ENCODE peak calls at places on chromosomes 2 and 18, in six cellular contexts. L is prostate gland, P is heart left ventricle, W is H9, M is sigmoid colon, X is osteocyte. V is an unnamed sample.

GRCh38 chr2:147198651-147199171 is 646.1 kb upstream of the ACVR2A start:
- DNase-seq in M (no peak), P (no peak), X (no peak), L (no peak), W (no peak), V (peak; percentile 51)

GRCh38 chr18:73944715-73945114 is 202.9 kb downstream of the FBXO15 start:
- DNase-seq in P (no peak), X (peak; percentile 5), W (no peak), L (no peak), M (no peak), V (no peak)

GRCh38 chr2:178733975-178734374 is 73.2 kb downstream of the TTN start:
- DNase-seq in L (no peak), M (no peak), W (no peak), X (no peak), P (no peak), V (no peak)

GRCh38 chr2:38959938-38960608 is 70.4 kb downstream of the ARHGEF33 start:
- DNase-seq in L (peak; percentile 55), X (no peak), M (peak; percentile 87), W (peak; percentile 85), P (peak; percentile 82), V (peak; percentile 85)

GRCh38 chr18:39702888-39703287 is 2137.3 kb upstream of the CELF4 start:
- DNase-seq in L (no peak), M (no peak), W (no peak), X (no peak), P (no peak), V (no peak)

GRCh38 chr2:104701471-104701911 is 152.4 kb upstream of the POU3F3 start:
- DNase-seq in L (no peak), X (no peak), M (no peak), W (no peak), P (no peak), V (no peak)

GRCh38 chr2:159515482-159515881 is 100.9 kb downstream of the BAZ2B start:
- DNase-seq in X (no peak), L (no peak), P (no peak), M (no peak), W (no peak), V (no peak)

GRCh38 chr2:156903335-156903734 is 354.2 kb upstream of the GALNT5 start:
- DNase-seq in L (no peak), X (no peak), P (no peak), W (no peak), M (no peak), V (no peak)

GRCh38 chr2:111138834-111139233 is 18.1 kb downstream of the BCL2L11 start:
- DNase-seq in L (no peak), W (no peak), M (no peak), P (no peak), X (no peak), V (no peak)
- TF ChIP-seq CTCF in L (no peak), W (no peak), M (no peak), P (no peak), X (no peak), V (no peak)

GRCh38 chr2:136126527-136126926 is 8.6 kb upstream of the CXCR4 start:
- DNase-seq in P (no peak), X (no peak), W (no peak), M (no peak), L (no peak), V (no peak)
- TF ChIP-seq CTCF in P (no peak), X (no peak), W (no peak), M (no peak), L (no peak), V (no peak)

GRCh38 chr2:223921204-223921603 is 23.9 kb downstream of the WDFY1 start:
- DNase-seq in P (no peak), M (no peak), X (no peak), L (no peak), W (no peak), V (no peak)
- TF ChIP-seq CTCF in P (no peak), M (no peak), X (no peak), L (no peak), W (no peak), V (no peak)

GRCh38 chr18:58493516-58494253 is 135.2 kb downstream of the ALPK2 start:
- DNase-seq in M (peak; percentile 89), X (peak; percentile 90), P (peak; percentile 74), L (peak; percentile 71), W (peak; percentile 82), V (peak; percentile 78)
- TF ChIP-seq CTCF in M (peak; percentile 83), X (peak; percentile 95), P (peak; percentile 83), L (peak; percentile 85), W (peak; percentile 96), V (peak; percentile 90)

V was measured in glutamatergic neuron.